ENCODE peak calls at places on chromosomes 7 and 10, in four cellular contexts. G, K, Z and H are unnamed samples.

GRCh38 chr7:156523447-156524048 is 117.0 kb upstream of the RNF32 start:
- DNase-seq in G (no peak), K (no peak), Z (no peak), H (no peak)

GRCh38 chr7:45460379-45460778 is 113.8 kb upstream of the ADCY1 start:
- DNase-seq in G (no peak), K (no peak), Z (no peak), H (no peak)

GRCh38 chr10:107631876-107632275 is 467.4 kb upstream of the SORCS1 start:
- DNase-seq in G (no peak), K (no peak), Z (no peak), H (no peak)

GRCh38 chr10:30529373-30529998 is 95.5 kb downstream of the MAP3K8 start:
- DNase-seq in G (peak; percentile 70), K (peak; percentile 44), Z (peak; percentile 90), H (no peak)

GRCh38 chr7:6273380-6273837 is 985 bp upstream of the CYTH3 start:
- DNase-seq in G (peak; percentile 82), K (no peak), Z (no peak), H (peak; percentile 38)

GRCh38 chr7:151306860-151307259 is 34.8 kb upstream of the NUB1 start:
- DNase-seq in G (no peak), K (no peak), Z (no peak), H (no peak)

GRCh38 chr10:85060944-85061343 is 732.6 kb downstream of the CCSER2 start:
- DNase-seq in G (no peak), K (no peak), Z (no peak), H (no peak)

GRCh38 chr7:130849604-130850003 is 115.6 kb upstream of the KLF14 start:
- DNase-seq in G (no peak), K (no peak), Z (no peak), H (no peak)

GRCh38 chr10:76576276-76576962 is 1061.2 kb downstream of the KCNMA1 start:
- DNase-seq in G (no peak), K (no peak), Z (no peak), H (no peak)

GRCh38 chr7:114784756-114785155 is 137.1 kb upstream of the MDFIC start:
- DNase-seq in G (no peak), K (no peak), Z (no peak), H (no peak)

GRCh38 chr10:33010132-33011037 is 52.4 kb upstream of the ITGB1 start:
- DNase-seq in G (no peak), K (no peak), Z (peak; percentile 73), H (peak; percentile 97)

GRCh38 chr10:43137971-43138756 is at the start of gene CSGALNACT2:
- DNase-seq in G (peak; percentile 82), K (peak; percentile 68), Z (peak; percentile 96), H (peak; percentile 90)